ENCODE peak calls at places on chromosomes 5 and 9, in six cellular contexts. One of them, this sample, is unnamed.

GRCh38 chr5:6435356-6435755 is 13.3 kb upstream of the UBE2QL1 start:
- DNase-seq in IMR-90: no peak
- DNase-seq in mesenchymal stem cell: no peak
- DNase-seq in trophoblast cell: no peak
- DNase-seq in neuronal stem cell: no peak
- DNase-seq in H1: peak
- DNase-seq in this sample: peak

GRCh38 chr5:60492958-60493357 is 207.0 kb downstream of the DEPDC1B start:
- DNase-seq in IMR-90: peak
- DNase-seq in mesenchymal stem cell: peak
- DNase-seq in trophoblast cell: no peak
- DNase-seq in neuronal stem cell: no peak
- DNase-seq in H1: no peak
- DNase-seq in this sample: no peak

GRCh38 chr5:151476054-151476453 is 28.7 kb downstream of the SLC36A1 start:
- DNase-seq in IMR-90: no peak
- DNase-seq in mesenchymal stem cell: no peak
- DNase-seq in trophoblast cell: no peak
- DNase-seq in neuronal stem cell: no peak
- DNase-seq in H1: no peak
- DNase-seq in this sample: no peak

GRCh38 chr5:79552984-79553383 is 39.0 kb upstream of the HOMER1 start:
- DNase-seq in IMR-90: peak
- DNase-seq in mesenchymal stem cell: no peak
- DNase-seq in trophoblast cell: no peak
- DNase-seq in neuronal stem cell: no peak
- DNase-seq in H1: no peak
- DNase-seq in this sample: no peak

GRCh38 chr9:76758476-76758875 is 5.8 kb upstream of the PCA3 start:
- DNase-seq in IMR-90: no peak
- DNase-seq in mesenchymal stem cell: no peak
- DNase-seq in trophoblast cell: no peak
- DNase-seq in neuronal stem cell: no peak
- DNase-seq in H1: no peak
- DNase-seq in this sample: no peak

GRCh38 chr9:110048473-110048975 is 159.4 kb downstream of the C9orf152 start:
- DNase-seq in IMR-90: peak
- DNase-seq in mesenchymal stem cell: peak
- DNase-seq in trophoblast cell: peak
- DNase-seq in neuronal stem cell: peak
- DNase-seq in H1: peak
- DNase-seq in this sample: peak

GRCh38 chr9:11702529-11702928 is 990.7 kb upstream of the TYRP1 start:
- DNase-seq in IMR-90: no peak
- DNase-seq in mesenchymal stem cell: no peak
- DNase-seq in trophoblast cell: no peak
- DNase-seq in neuronal stem cell: no peak
- DNase-seq in H1: no peak
- DNase-seq in this sample: no peak

GRCh38 chr9:32698706-32699277 is 63.3 kb upstream of the TAF1L start:
- DNase-seq in IMR-90: no peak
- DNase-seq in mesenchymal stem cell: no peak
- DNase-seq in trophoblast cell: peak
- DNase-seq in neuronal stem cell: no peak
- DNase-seq in H1: no peak
- DNase-seq in this sample: no peak

GRCh38 chr9:87605676-87606075 is 108.0 kb downstream of the DAPK1 start:
- DNase-seq in IMR-90: no peak
- DNase-seq in mesenchymal stem cell: no peak
- DNase-seq in trophoblast cell: no peak
- DNase-seq in neuronal stem cell: no peak
- DNase-seq in H1: no peak
- DNase-seq in this sample: no peak

GRCh38 chr5:16856531-16856930 is 79.6 kb downstream of the MYO10 start:
- DNase-seq in IMR-90: peak
- DNase-seq in mesenchymal stem cell: peak
- DNase-seq in trophoblast cell: peak
- DNase-seq in neuronal stem cell: no peak
- DNase-seq in H1: no peak
- DNase-seq in this sample: no peak

DNA sequence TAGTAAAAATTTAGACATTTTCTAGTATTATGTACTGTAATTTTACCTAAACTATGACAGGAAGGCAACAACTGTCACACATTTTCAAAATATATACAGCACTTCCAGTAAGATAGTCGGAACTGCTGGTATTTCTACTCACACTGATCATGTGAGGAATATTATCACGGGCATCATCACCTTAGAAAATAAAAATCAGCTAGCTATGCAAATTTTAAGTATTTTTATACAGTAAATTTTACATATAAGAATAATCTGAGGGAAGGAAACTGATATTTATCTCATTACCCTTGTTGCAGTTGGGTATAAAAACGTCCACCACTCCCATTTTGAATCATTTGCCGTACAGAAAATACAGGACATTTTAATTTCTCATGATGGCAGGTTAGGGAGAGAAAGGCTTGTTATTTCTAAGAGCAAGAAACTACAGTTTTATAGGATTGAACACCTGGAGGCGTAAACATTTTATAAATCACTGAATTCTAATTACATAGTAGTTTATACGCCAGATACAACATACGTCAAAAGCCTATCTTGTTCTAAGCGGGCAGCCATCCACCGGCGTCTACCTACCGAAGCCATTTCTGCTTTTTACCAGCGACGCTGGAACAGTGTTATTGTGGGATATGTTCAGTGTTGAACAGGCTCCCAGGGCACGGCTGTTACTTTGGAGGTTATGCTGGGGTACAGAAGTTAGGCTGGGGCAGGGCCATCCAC is 723 bp upstream of the TNPO1 start:
- DNase-seq in IMR-90: no peak
- DNase-seq in mesenchymal stem cell: no peak
- DNase-seq in trophoblast cell: peak
- DNase-seq in neuronal stem cell: no peak
- DNase-seq in H1: no peak
- DNase-seq in this sample: no peak
- H3K4ac ChIP-seq in IMR-90: peak
- H3K4ac ChIP-seq in mesenchymal stem cell: peak
- H3K4ac ChIP-seq in trophoblast cell: peak
- H3K4ac ChIP-seq in neuronal stem cell: no peak
- H3K4ac ChIP-seq in H1: no peak
- H3K4ac ChIP-seq in this sample: no peak

GRCh38 chr9:13131991-13132390 is 147.5 kb downstream of the MPDZ start:
- DNase-seq in IMR-90: no peak
- DNase-seq in mesenchymal stem cell: no peak
- DNase-seq in trophoblast cell: no peak
- DNase-seq in neuronal stem cell: no peak
- DNase-seq in H1: no peak
- DNase-seq in this sample: no peak
- H4K91ac ChIP-seq in IMR-90: no peak
- H4K91ac ChIP-seq in mesenchymal stem cell: no peak
- H4K91ac ChIP-seq in trophoblast cell: no peak
- H4K91ac ChIP-seq in neuronal stem cell: no peak
- H4K91ac ChIP-seq in H1: no peak
- H4K91ac ChIP-seq in this sample: no peak

DNA sequence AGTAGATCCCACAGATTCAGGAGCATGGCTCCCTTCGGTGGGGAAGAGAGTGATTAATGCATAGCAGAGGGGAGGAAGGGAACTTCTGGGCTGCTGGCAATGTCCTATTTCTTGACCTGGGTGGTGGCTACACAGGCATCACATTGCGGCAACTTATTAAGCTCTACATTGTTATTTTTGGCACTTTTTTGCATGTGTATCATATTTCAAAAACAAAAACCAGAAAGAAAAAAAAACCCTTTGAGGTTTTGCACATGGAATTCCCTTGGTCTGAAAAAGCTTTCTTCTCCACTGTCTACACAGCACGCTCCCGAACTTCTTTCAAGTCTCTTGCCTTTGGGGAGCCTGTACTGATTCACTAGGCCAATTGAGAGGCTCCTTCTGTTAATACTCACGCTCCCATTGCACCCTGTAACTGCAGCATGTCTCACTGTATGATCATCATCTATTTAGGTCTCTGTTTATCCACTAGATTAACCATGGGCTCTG is 25.1 kb downstream of the CEMIP2 start:
- DNase-seq in IMR-90: peak
- DNase-seq in mesenchymal stem cell: no peak
- DNase-seq in trophoblast cell: no peak
- DNase-seq in neuronal stem cell: no peak
- DNase-seq in H1: no peak
- DNase-seq in this sample: no peak
- H3K4ac ChIP-seq in IMR-90: peak
- H3K4ac ChIP-seq in mesenchymal stem cell: no peak
- H3K4ac ChIP-seq in trophoblast cell: peak
- H3K4ac ChIP-seq in neuronal stem cell: no peak
- H3K4ac ChIP-seq in H1: no peak
- H3K4ac ChIP-seq in this sample: no peak

GRCh38 chr5:135599421-135600140 is 20.8 kb upstream of the CXCL14 start:
- DNase-seq in IMR-90: no peak
- DNase-seq in mesenchymal stem cell: no peak
- DNase-seq in trophoblast cell: no peak
- DNase-seq in neuronal stem cell: no peak
- DNase-seq in H1: no peak
- DNase-seq in this sample: no peak

GRCh38 chr5:135601466-135601865 is 22.7 kb upstream of the CXCL14 start:
- DNase-seq in IMR-90: no peak
- DNase-seq in mesenchymal stem cell: no peak
- DNase-seq in trophoblast cell: no peak
- DNase-seq in neuronal stem cell: no peak
- DNase-seq in H1: no peak
- DNase-seq in this sample: no peak

GRCh38 chr5:135600141-135600570 is 21.4 kb upstream of the CXCL14 start:
- DNase-seq in IMR-90: no peak
- DNase-seq in mesenchymal stem cell: no peak
- DNase-seq in trophoblast cell: no peak
- DNase-seq in neuronal stem cell: no peak
- DNase-seq in H1: no peak
- DNase-seq in this sample: no peak

GRCh38 chr5:135602882-135603721 is 24.3 kb upstream of the CXCL14 start:
- DNase-seq in IMR-90: no peak
- DNase-seq in mesenchymal stem cell: no peak
- DNase-seq in trophoblast cell: peak
- DNase-seq in neuronal stem cell: peak
- DNase-seq in H1: no peak
- DNase-seq in this sample: no peak

GRCh38 chr5:135600971-135601381 is 22.2 kb upstream of the CXCL14 start:
- DNase-seq in IMR-90: no peak
- DNase-seq in mesenchymal stem cell: no peak
- DNase-seq in trophoblast cell: no peak
- DNase-seq in neuronal stem cell: no peak
- DNase-seq in H1: no peak
- DNase-seq in this sample: no peak
- H4K91ac ChIP-seq in IMR-90: no peak
- H4K91ac ChIP-seq in mesenchymal stem cell: no peak
- H4K91ac ChIP-seq in trophoblast cell: no peak
- H4K91ac ChIP-seq in neuronal stem cell: no peak
- H4K91ac ChIP-seq in H1: no peak
- H4K91ac ChIP-seq in this sample: no peak

DNA sequence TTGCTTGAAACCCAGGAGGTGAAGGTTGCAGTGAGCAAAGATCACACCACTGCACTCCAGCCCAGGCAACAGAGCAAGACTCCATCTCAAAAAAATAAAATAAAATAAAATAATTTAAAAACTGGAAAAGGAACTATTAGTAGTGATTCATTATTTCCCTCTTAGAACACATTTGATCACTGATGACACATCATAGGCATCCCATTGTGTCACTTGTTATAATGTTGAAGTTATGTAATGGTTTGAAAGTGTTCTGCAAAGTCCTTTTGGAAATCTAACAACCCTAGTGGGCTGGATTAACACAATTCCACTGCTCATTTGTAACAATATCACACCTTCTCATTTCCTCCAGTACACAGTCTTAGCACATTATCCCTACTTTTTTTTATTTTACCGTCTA is 81.9 kb upstream of the LMNB1 start:
- DNase-seq in IMR-90: no peak
- DNase-seq in mesenchymal stem cell: no peak
- DNase-seq in trophoblast cell: peak
- DNase-seq in neuronal stem cell: no peak
- DNase-seq in H1: no peak
- DNase-seq in this sample: no peak
- H3K4ac ChIP-seq in IMR-90: no peak
- H3K4ac ChIP-seq in mesenchymal stem cell: no peak
- H3K4ac ChIP-seq in trophoblast cell: no peak
- H3K4ac ChIP-seq in neuronal stem cell: no peak
- H3K4ac ChIP-seq in H1: no peak
- H3K4ac ChIP-seq in this sample: no peak

GRCh38 chr5:3179220-3179619 is 416.4 kb upstream of the IRX1 start:
- DNase-seq in IMR-90: no peak
- DNase-seq in mesenchymal stem cell: no peak
- DNase-seq in trophoblast cell: no peak
- DNase-seq in neuronal stem cell: no peak
- DNase-seq in H1: no peak
- DNase-seq in this sample: peak

GRCh38 chr5:3181641-3182040 is 414.0 kb upstream of the IRX1 start:
- DNase-seq in IMR-90: no peak
- DNase-seq in mesenchymal stem cell: no peak
- DNase-seq in trophoblast cell: no peak
- DNase-seq in neuronal stem cell: no peak
- DNase-seq in H1: no peak
- DNase-seq in this sample: no peak

GRCh38 chr5:3177338-3177737 is 418.3 kb upstream of the IRX1 start:
- DNase-seq in IMR-90: no peak
- DNase-seq in mesenchymal stem cell: no peak
- DNase-seq in trophoblast cell: no peak
- DNase-seq in neuronal stem cell: no peak
- DNase-seq in H1: no peak
- DNase-seq in this sample: no peak

GRCh38 chr5:3182477-3182876 is 413.2 kb upstream of the IRX1 start:
- DNase-seq in IMR-90: no peak
- DNase-seq in mesenchymal stem cell: no peak
- DNase-seq in trophoblast cell: no peak
- DNase-seq in neuronal stem cell: no peak
- DNase-seq in H1: no peak
- DNase-seq in this sample: no peak

GRCh38 chr5:3180610-3181009 is 415.0 kb upstream of the IRX1 start:
- DNase-seq in IMR-90: no peak
- DNase-seq in mesenchymal stem cell: no peak
- DNase-seq in trophoblast cell: no peak
- DNase-seq in neuronal stem cell: no peak
- DNase-seq in H1: no peak
- DNase-seq in this sample: no peak
- H4K91ac ChIP-seq in IMR-90: no peak
- H4K91ac ChIP-seq in mesenchymal stem cell: no peak
- H4K91ac ChIP-seq in trophoblast cell: no peak
- H4K91ac ChIP-seq in neuronal stem cell: no peak
- H4K91ac ChIP-seq in H1: no peak
- H4K91ac ChIP-seq in this sample: no peak